ENCODE peak calls at places on chromosomes 1 and 21, in six cellular contexts. X, J, L, N, A and Q are unnamed samples.

GRCh38 chr1:205664399-205665108 is 15.8 kb downstream of the SLC45A3 start:
- DNase-seq in X (peak; percentile 67), J (peak; percentile 27), L (no peak), N (peak; percentile 68), A (no peak), Q (no peak)

GRCh38 chr1:53590581-53591515 is 131.6 kb downstream of the DMRTB1 start:
- DNase-seq in X (no peak), J (no peak), L (no peak), N (peak; percentile 17), A (no peak), Q (no peak)

GRCh38 chr1:8394456-8395321 is 76.8 kb downstream of the SLC45A1 start:
- DNase-seq in X (peak; percentile 95), J (no peak), L (peak; percentile 83), N (no peak), A (no peak), Q (no peak)

GRCh38 chr1:153612755-153613331 is at the start of gene S100A16:
- DNase-seq in X (peak; percentile 91), J (peak; percentile 84), L (peak; percentile 80), N (peak; percentile 89), A (no peak), Q (no peak)

GRCh38 chr1:245091818-245092637 is 62.8 kb upstream of the KIF26B start:
- DNase-seq in X (peak; percentile 97), J (peak; percentile 37), L (peak; percentile 97), N (peak; percentile 44), A (peak; percentile 16), Q (no peak)

GRCh38 chr1:209768354-209768774 is 12.5 kb downstream of the TRAF3IP3 start:
- DNase-seq in X (no peak), J (peak; percentile 44), L (no peak), N (peak; percentile 55), A (peak; percentile 94), Q (peak; percentile 73)

GRCh38 chr1:4962836-4963235 is 308.4 kb downstream of the AJAP1 start:
- DNase-seq in X (no peak), J (no peak), L (no peak), N (no peak), A (no peak), Q (no peak)

GRCh38 chr1:235100124-235100801 is 28.4 kb downstream of the TOMM20 start:
- DNase-seq in X (no peak), J (no peak), L (no peak), N (no peak), A (no peak), Q (peak; percentile 32)

GRCh38 chr1:47031585-47031984 is 8.1 kb downstream of the CYP4X1 start:
- DNase-seq in X (no peak), J (peak; percentile 18), L (no peak), N (no peak), A (no peak), Q (no peak)

GRCh38 chr1:77704736-77705135 is 22.3 kb upstream of the ZZZ3 start:
- DNase-seq in X (no peak), J (no peak), L (no peak), N (no peak), A (no peak), Q (no peak)

GRCh38 chr21:41878831-41879189 is 334 bp downstream of the PRDM15 start:
- DNase-seq in X (peak; percentile 17), J (peak; percentile 88), L (peak; percentile 84), N (peak; percentile 83), A (peak; percentile 84), Q (peak; percentile 82)

GRCh38 chr1:111145542-111145941 is 5.5 kb downstream of the CEPT1 start:
- DNase-seq in X (no peak), J (no peak), L (no peak), N (no peak), A (no peak), Q (no peak)

GRCh38 chr1:44239337-44239960 is 26.2 kb downstream of the DMAP1 start:
- DNase-seq in X (peak; percentile 28), J (no peak), L (peak; percentile 57), N (no peak), A (no peak), Q (no peak)

GRCh38 chr1:246837418-246838117 is 94.2 kb downstream of the AHCTF1 start:
- DNase-seq in X (peak; percentile 65), J (no peak), L (no peak), N (no peak), A (no peak), Q (no peak)

GRCh38 chr1:109498161-109498801 is 4.4 kb downstream of the CYB561D1 start:
- DNase-seq in X (no peak), J (no peak), L (no peak), N (no peak), A (no peak), Q (no peak)

GRCh38 chr1:188027613-188028012 is 1198.9 kb downstream of the PLA2G4A start:
- DNase-seq in X (peak; percentile 99), J (no peak), L (peak; percentile 75), N (no peak), A (no peak), Q (peak; percentile 47)

GRCh38 chr1:230286890-230287269 is 139.3 kb downstream of the PGBD5 start:
- DNase-seq in X (no peak), J (no peak), L (no peak), N (no peak), A (no peak), Q (no peak)

GRCh38 chr1:47444578-47445465 is 7.0 kb downstream of the FOXD2 start:
- DNase-seq in X (peak; percentile 11), J (no peak), L (no peak), N (no peak), A (no peak), Q (no peak)

GRCh38 chr1:117606608-117607261 is 887 bp downstream of the TENT5C start:
- DNase-seq in X (peak; percentile 50), J (peak; percentile 57), L (peak; percentile 4), N (peak; percentile 56), A (peak; percentile 76), Q (peak; percentile 51)

GRCh38 chr1:56468472-56468871 is 110.9 kb downstream of the PLPP3 start:
- DNase-seq in X (no peak), J (no peak), L (no peak), N (no peak), A (no peak), Q (no peak)

GRCh38 chr1:206685749-206686485 is 1.2 kb downstream of the MAPKAPK2 start:
- DNase-seq in X (peak; percentile 83), J (peak; percentile 80), L (peak; percentile 64), N (peak; percentile 60), A (peak; percentile 39), Q (peak; percentile 55)

GRCh38 chr1:15028117-15028516 is 125.4 kb upstream of the TMEM51 start:
- DNase-seq in X (peak; percentile 27), J (peak; percentile 26), L (peak; percentile 79), N (no peak), A (no peak), Q (no peak)

GRCh38 chr21:42855937-42856335 is 23.4 kb downstream of the WDR4 start:
- DNase-seq in X (no peak), J (no peak), L (no peak), N (no peak), A (no peak), Q (no peak)

GRCh38 chr1:38271116-38271633 is 224.6 kb upstream of the POU3F1 start:
- DNase-seq in X (peak; percentile 6), J (no peak), L (no peak), N (no peak), A (no peak), Q (no peak)

GRCh38 chr21:32828908-32829307 is 57.4 kb upstream of the PAXBP1 start:
- DNase-seq in X (no peak), J (no peak), L (no peak), N (no peak), A (no peak), Q (no peak)

GRCh38 chr21:32829504-32829903 is 57.9 kb upstream of the PAXBP1 start:
- DNase-seq in X (no peak), J (no peak), L (no peak), N (no peak), A (no peak), Q (no peak)

GRCh38 chr21:32824950-32825349 is 53.4 kb upstream of the PAXBP1 start:
- DNase-seq in X (no peak), J (no peak), L (no peak), N (no peak), A (no peak), Q (no peak)

DNA sequence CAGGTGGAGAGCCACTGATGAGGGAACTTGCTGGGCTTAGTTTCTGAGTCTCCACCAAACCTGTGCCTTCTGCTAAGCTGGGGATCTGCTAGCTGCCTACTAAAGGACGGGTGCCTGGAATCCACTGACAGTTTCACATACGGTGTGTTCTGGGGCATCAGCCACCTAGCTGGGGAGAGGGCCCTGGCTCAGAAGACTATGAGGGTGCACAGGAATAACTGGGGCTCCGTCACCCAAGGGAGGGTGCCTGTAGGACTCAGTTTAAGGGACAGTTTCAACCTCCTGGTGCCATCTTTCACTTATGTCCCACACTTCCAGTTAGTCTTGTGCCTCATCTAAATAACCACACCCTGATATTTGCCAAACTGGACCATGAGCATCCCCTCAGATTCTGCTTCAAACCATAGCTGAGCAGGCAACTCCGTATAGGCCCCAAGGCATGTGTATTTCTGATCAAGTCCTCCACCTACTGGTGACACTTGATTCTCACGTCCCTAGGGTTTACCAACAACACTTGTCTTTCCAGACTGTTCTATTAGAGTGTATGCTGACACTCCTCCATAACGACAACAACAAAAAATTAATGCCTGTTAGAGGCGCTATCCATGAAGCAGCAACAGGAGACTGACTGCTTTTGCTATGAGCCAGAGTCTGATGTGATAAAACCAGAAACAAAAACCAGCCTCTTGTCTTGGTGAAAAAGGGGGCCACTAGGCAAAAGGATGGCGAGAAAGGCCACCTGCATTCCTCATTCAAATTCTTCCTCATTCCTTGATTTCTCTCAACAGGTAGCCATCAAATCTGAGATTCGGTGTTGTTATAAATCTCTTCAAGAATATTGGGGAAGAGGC is 55.0 kb upstream of the PAXBP1 start:
- DNase-seq in X (peak; percentile 56), J (peak; percentile 63), L (peak; percentile 55), N (no peak), A (peak; percentile 45), Q (no peak)
- H3K4me3 ChIP-seq in X (no peak overlapping the region), J (no peak overlapping the region), L (no peak overlapping the region), N (no peak overlapping the region), A (no peak overlapping the region), Q (no peak overlapping the region)

GRCh38 chr21:36208326-36209013 is 51.8 kb downstream of the DOP1B start:
- DNase-seq in X (no peak), J (no peak), L (no peak), N (no peak), A (no peak), Q (no peak)
- TF ChIP-seq CTCF in X (no peak), J (no peak), L (no peak), N (no peak), A (no peak), Q (no peak)

DNA sequence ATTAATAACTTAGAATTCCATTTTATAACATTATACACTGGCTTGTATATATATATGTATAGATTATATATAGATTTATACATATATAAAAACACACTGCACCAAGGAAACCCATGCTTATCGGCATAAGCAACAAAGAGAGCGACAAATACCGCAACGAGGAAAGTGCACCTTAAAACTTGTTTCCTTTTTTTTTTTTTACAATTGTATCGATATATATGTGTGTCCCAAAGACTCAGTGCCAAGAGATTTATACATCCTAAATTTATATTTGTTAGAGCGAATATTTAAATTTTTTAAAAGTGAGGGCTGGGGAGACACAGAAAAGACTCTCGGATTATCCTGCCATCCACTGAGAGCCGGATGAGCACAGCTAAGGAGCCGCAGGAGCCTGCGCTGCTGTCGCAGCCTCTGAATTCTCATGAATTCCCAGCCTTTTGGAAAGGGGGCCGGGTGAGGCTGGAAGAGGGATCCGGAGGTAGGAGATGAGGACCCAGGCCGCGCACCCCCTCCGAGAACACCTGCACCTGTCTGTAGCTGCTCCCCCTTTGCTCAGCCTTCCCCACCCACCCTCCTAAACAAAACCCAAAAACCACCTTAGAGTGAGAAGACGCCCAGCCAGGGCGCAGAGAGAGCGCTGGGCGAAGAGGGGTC is 5.2 kb downstream of the DMRTA2 start:
- DNase-seq in X (no peak), J (no peak), L (no peak), N (no peak), A (no peak), Q (no peak)
- H3K4me3 ChIP-seq in X (no peak overlapping the region), J (no peak overlapping the region), L (no peak overlapping the region), N (peak overlapping the region; percentile 36), A (no peak overlapping the region), Q (no peak overlapping the region)

GRCh38 chr1:6108937-6109636 is 63.4 kb downstream of the KCNAB2 start:
- DNase-seq in X (peak; percentile 49), J (no peak), L (peak; percentile 44), N (no peak), A (peak; percentile 34), Q (no peak)
- TF ChIP-seq CTCF in X (peak; percentile 96), J (peak; percentile 30), L (peak; percentile 48), N (no peak), A (peak; percentile 61), Q (peak; percentile 81)